ENCODE peak calls at places on chromosomes 4 and X, in nine cellular contexts. S, B, O, I, E, L, F, Y and C are unnamed samples. For H3K4me1 and H3K36me3, the result is how much of the 10 kb centered on the place peaks cover.

GRCh38 chr4:80471701-80472100 is 136.2 kb downstream of the CFAP299 start:
- DNase-seq in S (no peak), O (peak), L (no peak), E (peak), F (peak), Y (no peak), B (no peak), I (no peak), C (no peak)

GRCh38 chr4:613126-613525 is 12.2 kb upstream of the PDE6B start:
- DNase-seq in I (no peak), O (no peak), B (no peak), E (no peak), F (no peak), S (no peak), L (no peak), Y (no peak), C (no peak)

GRCh38 chrX:32155044-32155638 is 1056.2 kb downstream of the DMD start:
- DNase-seq in Y (no peak), S (peak), L (no peak), E (no peak), I (no peak), B (no peak), F (no peak), O (no peak), C (no peak)

GRCh38 chr4:159105761-159106243 is 2.9 kb downstream of the RAPGEF2 start:
- DNase-seq in S (no peak), E (peak), Y (no peak), B (no peak), O (peak), F (peak), L (peak), I (no peak), C (no peak)

GRCh38 chrX:39883664-39884063 is 214.1 kb downstream of the BCOR start:
- DNase-seq in I (no peak), Y (no peak), E (no peak), S (no peak), O (no peak), L (no peak), B (no peak), F (no peak), C (no peak)

GRCh38 chr4:37891221-37892159 is 606 bp downstream of the TBC1D1 start:
- DNase-seq in I (no peak), Y (peak), E (peak), B (peak), O (peak), S (no peak), L (no peak), F (peak), C (peak)

GRCh38 chrX:37658352-37659030 is 27.1 kb upstream of the XK start:
- DNase-seq in B (no peak), S (no peak), E (no peak), O (no peak), L (no peak), I (no peak), F (no peak), Y (no peak), C (peak)

GRCh38 chr4:182810103-182810605 is 107.0 kb downstream of the DCTD start:
- DNase-seq in Y (no peak), L (no peak), E (no peak), B (no peak), S (no peak), I (no peak), F (no peak), O (no peak), C (no peak)

GRCh38 chr4:53694666-53695065 is 103.4 kb upstream of the LNX1 start:
- DNase-seq in Y (no peak), E (no peak), I (no peak), B (no peak), S (no peak), F (no peak), O (no peak), L (no peak), C (no peak)

GRCh38 chr4:180827610-180828009 is 1415.6 kb upstream of the TENM3 start:
- DNase-seq in L (no peak), Y (no peak), B (no peak), S (no peak), O (peak), E (no peak), I (no peak), F (peak), C (no peak)

GRCh38 chr4:138576684-138577083 is 334.5 kb upstream of the SLC7A11 start:
- DNase-seq in S (no peak), Y (no peak), I (no peak), F (peak), O (peak), L (no peak), E (no peak), B (no peak), C (peak)

GRCh38 chr4:81600511-81601269 is 129.0 kb upstream of the RASGEF1B start:
- DNase-seq in B (peak), Y (peak), I (peak), F (no peak), L (no peak), S (no peak), E (peak), O (no peak), C (no peak)

GRCh38 chrX:16445166-16445752 is 204.7 kb upstream of the S100G start:
- DNase-seq in F (peak), E (peak), I (no peak), O (peak), Y (no peak), B (no peak), L (peak), S (peak), C (no peak)

GRCh38 chr4:98626350-98626749 is 32.1 kb downstream of the TSPAN5 start:
- DNase-seq in E (no peak), Y (peak), F (peak), L (no peak), I (no peak), O (peak), S (no peak), B (peak), C (no peak)

GRCh38 chr4:1890979-1891378 is 19.8 kb downstream of the NSD2 start:
- DNase-seq in E (no peak), O (no peak), B (no peak), F (no peak), Y (no peak), I (no peak), S (no peak), L (no peak), C (no peak)

GRCh38 chr4:11590132-11590531 is 161.4 kb upstream of the HS3ST1 start:
- DNase-seq in E (no peak), L (no peak), B (no peak), F (no peak), I (no peak), Y (no peak), O (peak), S (no peak), C (no peak)

GRCh38 chr4:57043304-57044251 is 64.9 kb downstream of the POLR2B start:
- DNase-seq in B (no peak), Y (peak), O (peak), F (peak), L (no peak), S (no peak), I (no peak), E (peak), C (no peak)

GRCh38 chr4:109294006-109294405 is 8.5 kb downstream of the COL25A1 start:
- DNase-seq in F (peak), E (no peak), B (no peak), S (no peak), Y (no peak), O (no peak), I (no peak), L (peak), C (peak)

GRCh38 chrX:77167993-77168392 is 279.2 kb upstream of the FGF16 start:
- DNase-seq in S (no peak), F (peak), I (no peak), O (no peak), L (no peak), Y (no peak), B (no peak), E (no peak), C (no peak)

GRCh38 chrX:31449064-31449463 is 377.2 kb upstream of the FTHL17 start:
- DNase-seq in B (no peak), I (no peak), O (no peak), Y (no peak), F (no peak), L (no peak), E (no peak), S (no peak), C (no peak)

GRCh38 chr4:16537926-16538325 is 311.7 kb upstream of the TAPT1 start:
- DNase-seq in Y (no peak), I (no peak), F (no peak), S (no peak), L (no peak), B (no peak), O (no peak), E (no peak), C (no peak)

DNA sequence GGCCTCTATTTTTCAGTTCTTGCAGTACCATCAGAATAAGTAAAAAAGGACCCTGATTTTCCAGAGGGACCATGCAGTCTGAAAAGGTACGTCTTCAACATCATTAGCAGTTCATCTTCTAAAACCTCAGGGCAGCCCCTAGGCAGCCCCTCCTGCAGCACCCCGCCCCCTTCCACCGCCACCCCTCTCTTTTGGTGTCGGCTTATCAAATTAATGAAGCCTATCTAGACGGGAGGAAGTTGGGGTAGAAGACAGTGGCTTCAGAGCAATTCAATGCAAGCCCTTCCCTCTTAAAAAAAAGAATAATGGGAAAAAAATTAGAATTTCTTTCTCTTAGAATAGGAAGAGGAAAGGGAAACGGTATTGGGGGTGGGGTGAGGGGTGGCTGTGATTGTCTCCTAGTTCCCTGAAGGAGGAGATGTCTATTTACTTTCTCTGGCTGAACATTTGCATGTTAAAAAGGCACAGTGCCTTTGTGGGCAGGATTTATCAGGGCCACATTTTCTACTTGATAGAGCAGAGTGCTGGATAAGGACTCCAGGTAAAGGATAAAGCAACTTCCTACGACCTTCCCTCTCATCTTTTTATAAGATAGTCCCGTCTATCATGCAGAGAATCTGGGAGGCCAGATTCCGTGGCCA is 159.4 kb downstream of the MGST2 start:
- DNase-seq in S (no peak), O (no peak), B (no peak), Y (no peak), F (no peak), E (no peak), I (no peak), L (no peak), C (peak)
- H3K4me1 ChIP-seq in S (under half), O (under half), B (under half), Y (under half), F (under half), E (under half), I (under half), L (under half), C (under half)

GRCh38 chrX:42247241-42247640 is 323.9 kb upstream of the CASK start:
- DNase-seq in O (peak), F (peak), L (no peak), Y (no peak), I (no peak), S (no peak), B (no peak), E (no peak), C (no peak)

GRCh38 chrX:42246814-42247213 is 323.5 kb upstream of the CASK start:
- DNase-seq in B (no peak), I (no peak), O (no peak), F (peak), E (no peak), S (no peak), Y (no peak), L (no peak), C (no peak)

DNA sequence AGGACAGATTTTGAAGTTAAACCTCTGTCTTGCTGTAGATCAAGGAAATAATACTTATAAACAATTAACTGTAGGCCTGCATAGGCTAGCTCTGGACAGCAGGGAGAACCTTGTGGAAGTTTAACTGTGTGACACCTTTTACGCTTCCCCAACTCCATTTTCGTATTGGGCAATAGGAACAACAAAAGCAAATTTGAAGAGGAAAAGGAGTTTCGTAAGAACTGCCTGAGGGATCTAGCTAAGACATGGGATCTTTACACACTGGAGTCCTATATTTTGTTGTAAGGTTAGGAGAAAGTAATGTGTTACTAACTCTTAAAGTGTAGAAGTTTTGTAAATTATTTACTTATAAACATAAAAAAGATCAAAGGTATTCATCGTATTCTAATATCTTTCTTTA is 324.9 kb upstream of the CASK start:
- DNase-seq in L (no peak), B (no peak), S (no peak), F (peak), E (no peak), Y (no peak), I (no peak), O (no peak), C (no peak)
- H3K36me3 ChIP-seq in L (under half), B (under half), S (under half), F (under half), E (under half), Y (under half), I (under half), O (under half), C (under half)

DNA sequence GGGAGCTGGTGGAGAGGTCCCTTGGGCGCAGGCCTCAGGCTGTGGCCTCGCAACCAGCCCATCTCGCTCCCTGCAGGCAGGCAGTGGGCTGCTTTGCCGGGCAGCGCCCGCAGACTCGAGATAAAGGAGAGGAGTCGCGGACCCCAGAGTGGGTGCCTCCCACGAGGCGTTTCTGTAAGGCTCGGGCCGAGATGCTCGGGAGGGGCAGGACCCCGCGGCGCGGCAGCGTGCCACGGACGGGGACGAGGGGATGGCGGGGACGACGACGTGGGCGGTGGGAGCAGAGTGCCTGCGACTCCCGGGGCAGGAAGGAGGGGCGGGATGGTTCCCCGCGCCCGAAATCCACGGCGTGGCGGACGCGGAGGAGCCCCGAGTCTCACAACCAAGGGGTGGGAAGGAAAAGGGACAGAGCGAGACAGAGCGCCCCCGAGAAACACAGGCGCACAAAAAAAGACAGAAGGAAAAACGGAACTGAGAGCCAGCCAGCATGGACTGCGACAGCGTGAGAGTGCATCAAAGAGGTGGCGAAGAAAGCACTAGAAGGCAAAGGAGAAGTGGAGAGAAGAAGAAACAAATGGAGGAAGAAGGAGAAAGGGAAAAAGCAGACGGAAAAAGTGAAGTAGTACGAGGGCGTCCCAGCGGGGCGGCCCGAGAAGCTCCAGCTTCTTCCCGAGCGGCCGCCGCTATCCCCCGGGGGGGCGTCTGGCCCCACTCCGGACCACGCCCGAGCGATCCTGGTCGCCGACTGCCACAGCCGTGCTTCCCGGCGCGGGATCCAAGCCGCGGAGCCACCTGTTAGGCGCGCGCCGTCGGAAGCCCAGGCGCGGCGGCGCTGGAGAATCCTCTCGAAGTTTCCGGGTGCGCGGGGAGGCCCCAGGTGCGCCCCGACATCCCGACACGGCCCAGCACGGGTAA is 1.5 kb downstream of the BEND4 start:
- DNase-seq in E (no peak), I (no peak), O (no peak), S (no peak), B (no peak), Y (no peak), F (no peak), L (no peak), C (peak)
- H3K4me3 ChIP-seq in E (no peak), I (peak), O (no peak), S (peak), B (peak), Y (peak), F (peak), L (no peak), C (peak)

DNA sequence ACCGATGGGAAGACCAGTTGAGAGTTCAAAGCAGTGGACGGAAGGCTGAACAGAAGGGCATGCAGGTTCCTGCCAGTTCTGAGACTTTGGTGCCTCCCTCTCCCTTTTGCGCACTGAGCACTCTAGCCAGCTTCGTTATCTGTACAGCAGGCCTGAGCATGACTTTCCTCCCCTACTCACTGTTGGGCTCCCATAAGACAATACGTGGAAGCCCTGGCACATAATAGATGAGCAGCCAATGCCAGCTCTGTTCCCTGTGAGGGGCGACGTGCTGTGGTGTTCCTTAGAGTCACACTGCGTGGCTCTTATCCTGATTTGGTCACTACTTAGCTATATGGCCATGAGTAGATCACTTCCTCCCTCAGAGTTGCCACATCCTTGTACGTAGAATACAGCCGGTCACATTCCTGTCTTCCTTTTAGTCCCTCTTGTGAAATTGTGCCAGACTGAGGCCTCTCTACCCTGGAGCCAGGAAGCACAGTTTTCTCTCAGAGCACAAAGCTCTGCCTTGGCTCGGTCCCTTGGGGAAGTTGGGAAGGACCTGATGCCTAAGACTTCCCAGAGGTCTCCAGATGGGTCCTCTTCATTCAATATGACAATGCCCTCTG is 160.4 kb upstream of the MAMLD1 start:
- DNase-seq in E (peak), Y (no peak), F (peak), O (peak), S (no peak), B (no peak), L (no peak), I (no peak), C (no peak)
- H3K4me1 ChIP-seq in E (under half), Y (under half), F (under half), O (under half), S (under half), B (under half), L (under half), I (under half), C (under half)

DNA sequence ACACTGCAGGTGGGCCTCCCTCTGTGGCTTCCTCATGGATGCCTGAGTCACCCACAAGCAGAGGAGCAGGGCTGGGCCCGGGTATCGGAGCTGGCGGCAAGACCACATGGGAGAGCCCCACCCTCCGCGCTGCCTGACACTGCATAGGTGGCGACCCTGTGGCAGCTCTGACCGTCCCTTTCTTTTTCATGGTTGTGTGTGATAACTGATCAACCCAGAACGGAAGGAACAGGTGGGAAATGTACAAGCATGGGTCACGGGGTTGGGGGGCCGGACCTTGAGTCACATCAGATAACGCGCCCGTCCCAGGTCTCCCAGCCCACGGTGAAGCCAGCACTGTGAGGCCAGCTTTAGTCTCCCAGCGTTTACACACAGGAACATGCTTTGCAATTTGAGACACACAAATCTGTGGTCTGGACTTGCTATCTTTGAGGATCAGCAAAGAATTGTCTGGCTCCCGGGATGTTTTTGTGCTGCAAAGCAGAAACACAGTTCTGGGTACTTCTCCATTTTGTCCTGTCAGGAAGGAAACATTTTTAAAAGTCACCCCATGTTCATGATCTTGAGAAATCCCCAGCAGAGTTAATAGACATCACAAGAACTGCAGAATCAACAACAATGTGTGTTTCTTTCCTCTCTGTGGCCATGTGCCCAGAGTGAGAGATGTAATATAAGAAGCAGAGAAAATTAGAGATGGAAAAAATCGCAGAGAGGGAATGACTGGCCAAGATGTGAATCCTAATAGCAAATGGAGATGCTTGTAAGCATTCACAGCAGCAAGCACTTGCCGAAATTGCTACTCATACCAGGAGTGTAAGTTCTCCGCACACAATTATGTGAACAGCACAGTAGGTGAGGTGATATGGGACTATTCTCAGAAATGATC is 70.1 kb upstream of the CBR4 start:
- DNase-seq in Y (peak), E (peak), S (no peak), I (peak), L (peak), F (peak), O (peak), B (peak), C (no peak)
- H3K36me3 ChIP-seq in Y (under half), E (under half), S (under half), I (under half), L (under half), F (under half), O (under half), B (under half), C (under half)